ENCODE peak calls at places on chromosomes 2 and 18, in five cellular contexts. U is sigmoid colon, M is HCT116, R is breast epithelium, S is SK-N-SH. A is an unnamed sample.

GRCh38 chr2:129877795-129878775 is 101.4 kb upstream of the RAB6C start:
- DNase-seq in U (peak; percentile 75), M (no peak), S (no peak), R (peak; percentile 40), A (no peak)

GRCh38 chr2:102051659-102052366 is 60.1 kb downstream of the IL1R2 start:
- DNase-seq in M (no peak), R (no peak), S (no peak), U (no peak), A (no peak)

GRCh38 chr2:152036611-152037469 is 62.0 kb downstream of the CACNB4 start:
- DNase-seq in R (peak; percentile 41), M (peak; percentile 61), S (peak; percentile 66), U (peak; percentile 80), A (peak; percentile 66)

GRCh38 chr2:96642564-96643350 is at the start of gene FER1L5:
- DNase-seq in M (peak; percentile 31), R (no peak), U (no peak), S (peak; percentile 45), A (no peak)

GRCh38 chr2:12074126-12074883 is 327.9 kb downstream of the LPIN1 start:
- DNase-seq in S (peak; percentile 41), M (no peak), R (no peak), U (no peak), A (no peak)

GRCh38 chr2:216992056-216992455 is 132.2 kb upstream of the TNP1 start:
- DNase-seq in M (no peak), R (no peak), U (no peak), S (no peak), A (no peak)

GRCh38 chr2:20852139-20852538 is 29.2 kb upstream of the LDAH start:
- DNase-seq in S (no peak), M (no peak), R (no peak), U (no peak), A (no peak)

GRCh38 chr2:41910126-41910525 is 137.7 kb upstream of the PKDCC start:
- DNase-seq in U (no peak), R (no peak), S (no peak), M (no peak), A (no peak)

GRCh38 chr2:53945538-53945937 is 25.3 kb downstream of the PSME4 start:
- DNase-seq in R (no peak), U (no peak), M (no peak), S (no peak), A (no peak)

GRCh38 chr2:149065236-149065635 is 26.7 kb downstream of the LYPD6B start:
- DNase-seq in M (no peak), R (no peak), S (no peak), U (no peak), A (no peak)

GRCh38 chr18:31487251-31488015 is 10.5 kb upstream of the DSG2 start:
- DNase-seq in R (no peak), S (no peak), M (peak; percentile 75), U (no peak), A (no peak)

GRCh38 chr18:46301081-46301480 is 196.9 kb downstream of the HAUS1 start:
- DNase-seq in M (no peak), U (no peak), S (no peak), R (no peak), A (no peak)

GRCh38 chr2:157152362-157152761 is 105.1 kb upstream of the GALNT5 start:
- DNase-seq in R (no peak), M (no peak), S (no peak), U (no peak), A (no peak)

GRCh38 chr2:238970553-238971081 is 122.7 kb downstream of the TWIST2 start:
- DNase-seq in M (peak; percentile 33), R (no peak), U (peak; percentile 83), S (peak; percentile 88), A (peak; percentile 51)

GRCh38 chr2:172087780-172088244 is 2.5 kb downstream of the DLX1 start:
- DNase-seq in M (no peak), U (no peak), S (peak; percentile 42), R (no peak), A (no peak)

GRCh38 chr18:76202322-76202721 is 292.7 kb downstream of the ZNF516 start:
- DNase-seq in R (no peak), S (no peak), U (no peak), M (no peak), A (no peak)

GRCh38 chr2:182917924-182918323 is 51.5 kb upstream of the FRZB start:
- DNase-seq in S (no peak), M (no peak), U (no peak), R (no peak), A (no peak)

GRCh38 chr2:182915369-182916326 is 49.2 kb upstream of the FRZB start:
- DNase-seq in R (no peak), M (no peak), U (no peak), S (no peak), A (no peak)

GRCh38 chr2:182918961-182919360 is 52.5 kb upstream of the FRZB start:
- DNase-seq in S (no peak), M (no peak), R (no peak), U (no peak), A (no peak)

GRCh38 chr2:182914852-182915251 is 48.4 kb upstream of the FRZB start:
- DNase-seq in M (no peak), R (no peak), S (no peak), U (no peak), A (no peak)

GRCh38 chr2:182916417-182916816 is 50.0 kb upstream of the FRZB start:
- DNase-seq in R (no peak), U (no peak), M (no peak), S (no peak), A (no peak)
- TF ChIP-seq POLR2AphosphoS5 in R (no peak), U (no peak), M (no peak), S (no peak), A (no peak)

GRCh38 chr2:45012733-45013132 is 3.5 kb upstream of the SIX2 start:
- DNase-seq in U (no peak), S (peak; percentile 36), R (no peak), M (no peak), A (no peak)
- TF ChIP-seq POLR2AphosphoS5 in U (no peak), S (no peak), R (no peak), M (no peak), A (no peak)

GRCh38 chr18:57131782-57132181 is 15.1 kb upstream of the BOD1L2 start:
- DNase-seq in S (no peak), M (no peak), U (no peak), R (no peak), A (no peak)
- TF ChIP-seq POLR2AphosphoS5 in S (no peak), M (no peak), U (no peak), R (no peak), A (no peak)

GRCh38 chr2:190791347-190791982 is 89.2 kb upstream of the GLS start:
- DNase-seq in S (no peak), R (peak; percentile 39), U (no peak), M (no peak), A (no peak)
- TF ChIP-seq POLR2AphosphoS5 in S (no peak), R (no peak), U (no peak), M (no peak), A (no peak)

GRCh38 chr2:122152571-122152970 is 397.1 kb downstream of the TSN start:
- DNase-seq in U (no peak), M (no peak), S (no peak), R (no peak), A (no peak)

GRCh38 chr2:122156101-122156500 is 400.6 kb downstream of the TSN start:
- DNase-seq in U (no peak), M (no peak), S (no peak), R (no peak), A (no peak)

GRCh38 chr2:122145805-122146204 is 390.4 kb downstream of the TSN start:
- DNase-seq in U (no peak), R (no peak), M (no peak), S (no peak), A (no peak)

GRCh38 chr2:122148128-122148792 is 392.8 kb downstream of the TSN start:
- DNase-seq in U (no peak), M (no peak), S (no peak), R (no peak), A (no peak)

GRCh38 chr2:122150546-122150945 is 395.1 kb downstream of the TSN start:
- DNase-seq in R (no peak), M (no peak), S (no peak), U (no peak), A (no peak)
- TF ChIP-seq POLR2AphosphoS5 in R (no peak), M (no peak), S (no peak), U (no peak), A (no peak)

GRCh38 chr2:144514731-144515424 is 5.0 kb downstream of the ZEB2 start:
- DNase-seq in R (no peak), M (no peak), U (no peak), S (no peak), A (no peak)

GRCh38 chr2:144511945-144512344 is 8.0 kb downstream of the ZEB2 start:
- DNase-seq in R (no peak), U (no peak), M (no peak), S (no peak), A (no peak)

GRCh38 chr2:144511222-144511855 is 8.6 kb downstream of the ZEB2 start:
- DNase-seq in R (no peak), M (no peak), U (no peak), S (no peak), A (no peak)

GRCh38 chr2:144513388-144514100 is 6.4 kb downstream of the ZEB2 start:
- DNase-seq in M (no peak), R (no peak), U (no peak), S (no peak), A (no peak)

DNA sequence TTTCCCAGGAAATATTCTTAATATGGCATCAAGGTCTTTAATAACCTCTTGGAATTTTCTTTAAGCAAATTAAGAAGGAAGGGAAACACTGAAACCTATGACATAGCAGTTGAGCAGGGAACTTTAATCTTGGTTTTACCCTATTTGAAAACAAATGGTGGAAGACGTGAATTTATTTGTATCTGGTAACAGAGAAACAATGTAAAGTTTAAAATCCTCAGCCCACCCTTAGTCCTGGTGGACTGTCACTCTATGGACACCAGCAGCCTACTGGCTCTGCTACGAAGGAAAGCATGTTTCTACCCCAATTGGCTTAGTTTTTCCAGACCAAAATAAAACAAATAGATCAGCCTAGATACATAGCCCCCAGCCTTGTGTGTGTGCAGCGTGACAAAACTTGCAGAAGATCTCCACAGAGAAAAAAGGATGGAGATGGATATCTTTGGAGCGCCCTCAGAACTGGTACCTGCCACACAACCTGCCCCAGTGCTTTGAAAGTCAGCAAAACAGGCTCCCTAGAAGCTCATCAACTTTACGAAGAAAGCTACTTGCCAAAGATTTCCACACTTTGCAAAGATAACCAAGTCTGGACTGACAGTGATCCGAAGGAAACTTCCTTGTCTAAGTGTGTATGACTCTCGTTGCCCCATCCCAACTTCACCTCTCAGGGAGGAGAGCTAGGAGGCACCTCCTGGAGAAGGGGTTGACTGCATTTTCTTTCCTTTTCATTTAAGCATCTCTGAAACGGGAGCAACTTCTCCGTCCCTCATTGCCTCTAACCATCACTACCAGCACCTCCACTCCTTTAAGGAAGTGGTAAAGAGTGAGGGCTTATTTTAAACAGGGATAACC is 7.3 kb downstream of the ZEB2 start:
- DNase-seq in S (no peak), R (no peak), M (no peak), U (no peak), A (no peak)
- TF ChIP-seq POLR2AphosphoS5 in S (no peak), R (no peak), M (no peak), U (no peak), A (no peak)

A was measured in transverse colon.